ENCODE peak calls at places on chromosomes 7 and 10, in seven cellular contexts. E, V, N, G, H, A and Z are unnamed samples.

GRCh38 chr10:69567920-69568319 is 5.3 kb downstream of the NEUROG3 start:
- DNase-seq in E (peak), V (peak), N (peak), G (peak), H (no peak), A (peak), Z (peak)

GRCh38 chr10:100208271-100208670 is 21.1 kb downstream of the CHUK start:
- DNase-seq in E (no peak), V (no peak), N (no peak), G (no peak), H (no peak), A (no peak), Z (no peak)

GRCh38 chr7:145219461-145219860 is 383.6 kb upstream of the TPK1 start:
- DNase-seq in E (no peak), V (no peak), N (no peak), G (no peak), H (no peak), A (no peak), Z (no peak)

GRCh38 chr10:123408660-123409059 is 254.5 kb downstream of the BUB3 start:
- DNase-seq in E (no peak), V (no peak), N (no peak), G (no peak), H (no peak), A (no peak), Z (no peak)

GRCh38 chr7:31957090-31957720 is 113.0 kb downstream of the PDE1C start:
- DNase-seq in E (no peak), V (no peak), N (no peak), G (no peak), H (no peak), A (no peak), Z (no peak)

GRCh38 chr7:43204081-43204480 is 91.6 kb downstream of the HECW1 start:
- DNase-seq in E (no peak), V (no peak), N (no peak), G (no peak), H (no peak), A (no peak), Z (no peak)

GRCh38 chr7:47873767-47874166 is 74.5 kb downstream of the PKD1L1 start:
- DNase-seq in E (no peak), V (no peak), N (no peak), G (no peak), H (no peak), A (peak), Z (no peak)

GRCh38 chr10:124909563-124909962 is 32.4 kb upstream of the ZRANB1 start:
- DNase-seq in E (no peak), V (peak), N (no peak), G (no peak), H (no peak), A (peak), Z (no peak)

GRCh38 chr7:150463461-150463860 is 13.0 kb downstream of the GIMAP8 start:
- DNase-seq in E (no peak), V (no peak), N (peak), G (no peak), H (no peak), A (no peak), Z (no peak)

GRCh38 chr10:583433-583832 is 106.0 kb downstream of the DIP2C start:
- DNase-seq in E (no peak), V (no peak), N (no peak), G (no peak), H (no peak), A (no peak), Z (no peak)

GRCh38 chr10:125103466-125104377 is 56.6 kb downstream of the CTBP2 start:
- DNase-seq in E (no peak), V (no peak), N (no peak), G (no peak), H (no peak), A (no peak), Z (peak)

GRCh38 chr7:517848-518629 is 1.6 kb downstream of the PDGFA start:
- DNase-seq in E (no peak), V (peak), N (no peak), G (peak), H (no peak), A (peak), Z (peak)

GRCh38 chr10:33155720-33156638 is 178.5 kb downstream of the NRP1 start:
- DNase-seq in E (peak), V (peak), N (peak), G (no peak), H (no peak), A (no peak), Z (no peak)

GRCh38 chr10:119658274-119658673 is 7.1 kb downstream of the BAG3 start:
- DNase-seq in E (no peak), V (peak), N (no peak), G (peak), H (no peak), A (peak), Z (peak)

GRCh38 chr7:154844499-154844898 is 158.4 kb downstream of the PAXIP1 start:
- DNase-seq in E (no peak), V (no peak), N (no peak), G (no peak), H (no peak), A (no peak), Z (no peak)

GRCh38 chr10:123911866-123912265 is 20.3 kb upstream of the CPXM2 start:
- DNase-seq in E (peak), V (no peak), N (no peak), G (no peak), H (no peak), A (no peak), Z (no peak)

GRCh38 chr7:38858281-38858884 is 50.6 kb downstream of the VPS41 start:
- DNase-seq in E (no peak), V (no peak), N (no peak), G (no peak), H (no peak), A (no peak), Z (no peak)

GRCh38 chr10:29443745-29444523 is 155.1 kb downstream of the LYZL1 start:
- DNase-seq in E (no peak), V (no peak), N (no peak), G (peak), H (no peak), A (no peak), Z (no peak)

GRCh38 chr10:44651834-44652233 is 259.3 kb upstream of the TMEM72 start:
- DNase-seq in E (no peak), V (no peak), N (no peak), G (no peak), H (peak), A (no peak), Z (no peak)

GRCh38 chr10:66627156-66627555 is 298.7 kb upstream of the LRRTM3 start:
- DNase-seq in E (no peak), V (peak), N (no peak), G (no peak), H (peak), A (no peak), Z (no peak)

GRCh38 chr10:5545778-5546710 is 21.3 kb downstream of the CALML3 start:
- DNase-seq in E (no peak), V (no peak), N (no peak), G (no peak), H (no peak), A (no peak), Z (peak)

GRCh38 chr7:64876792-64877713 is 26.0 kb upstream of the ZNF273 start:
- DNase-seq in E (peak), V (peak), N (peak), G (peak), H (peak), A (peak), Z (no peak)

GRCh38 chr7:42097756-42098155 is 139.3 kb downstream of the GLI3 start:
- DNase-seq in E (no peak), V (peak), N (no peak), G (no peak), H (no peak), A (no peak), Z (no peak)

GRCh38 chr7:138768251-138768650 is 29.5 kb upstream of the TMEM213 start:
- DNase-seq in E (no peak), V (no peak), N (no peak), G (no peak), H (no peak), A (no peak), Z (no peak)

GRCh38 chr7:30322656-30323355 is 38.4 kb downstream of the ZNRF2 start:
- DNase-seq in E (peak), V (no peak), N (no peak), G (no peak), H (no peak), A (no peak), Z (no peak)